ENCODE peak calls at places on chromosomes 6 and 20, in eight cellular contexts. One of them, this sample, is unnamed.

GRCh38 chr20:63759377-63759901 is 19.9 kb downstream of the SLC2A4RG start:
- DNase-seq in SK-N-SH: no peak
- DNase-seq in coronary artery: no peak
- DNase-seq in left ventricle myocardium inferior: no peak
- DNase-seq in small intestine: no peak
- DNase-seq in CD8-positive, alpha-beta T cell: no peak
- DNase-seq in suprapubic skin: no peak
- DNase-seq in breast epithelium: no peak
- DNase-seq in this sample: no peak

GRCh38 chr6:113847435-113847834 is 9.7 kb upstream of the MARCKS start:
- DNase-seq in suprapubic skin: no peak
- DNase-seq in SK-N-SH: no peak
- DNase-seq in CD8-positive, alpha-beta T cell: no peak
- DNase-seq in small intestine: no peak
- DNase-seq in coronary artery: no peak
- DNase-seq in left ventricle myocardium inferior: no peak
- DNase-seq in breast epithelium: no peak
- DNase-seq in this sample: no peak

GRCh38 chr20:2820896-2821869 is 5.0 kb downstream of the TMEM239 start:
- DNase-seq in breast epithelium: no peak
- DNase-seq in small intestine: no peak
- DNase-seq in left ventricle myocardium inferior: no peak
- DNase-seq in SK-N-SH: peak
- DNase-seq in CD8-positive, alpha-beta T cell: no peak
- DNase-seq in suprapubic skin: no peak
- DNase-seq in coronary artery: peak
- DNase-seq in this sample: no peak

GRCh38 chr20:50215917-50216316 is 25.3 kb downstream of the CEBPB start:
- DNase-seq in suprapubic skin: no peak
- DNase-seq in left ventricle myocardium inferior: no peak
- DNase-seq in breast epithelium: no peak
- DNase-seq in SK-N-SH: no peak
- DNase-seq in CD8-positive, alpha-beta T cell: no peak
- DNase-seq in coronary artery: no peak
- DNase-seq in small intestine: no peak
- DNase-seq in this sample: no peak

GRCh38 chr6:96909826-96910225 is 12.1 kb upstream of the NDUFAF4 start:
- DNase-seq in suprapubic skin: no peak
- DNase-seq in left ventricle myocardium inferior: no peak
- DNase-seq in breast epithelium: no peak
- DNase-seq in CD8-positive, alpha-beta T cell: no peak
- DNase-seq in small intestine: peak
- DNase-seq in coronary artery: no peak
- DNase-seq in SK-N-SH: no peak
- DNase-seq in this sample: no peak

GRCh38 chr6:4637691-4638433 is 138.3 kb upstream of the CDYL start:
- DNase-seq in left ventricle myocardium inferior: no peak
- DNase-seq in breast epithelium: no peak
- DNase-seq in SK-N-SH: no peak
- DNase-seq in coronary artery: no peak
- DNase-seq in suprapubic skin: no peak
- DNase-seq in small intestine: peak
- DNase-seq in CD8-positive, alpha-beta T cell: no peak
- DNase-seq in this sample: no peak

GRCh38 chr20:51381557-51381956 is 161.0 kb downstream of the NFATC2 start:
- DNase-seq in SK-N-SH: no peak
- DNase-seq in suprapubic skin: peak
- DNase-seq in breast epithelium: no peak
- DNase-seq in small intestine: no peak
- DNase-seq in left ventricle myocardium inferior: no peak
- DNase-seq in coronary artery: no peak
- DNase-seq in CD8-positive, alpha-beta T cell: no peak
- DNase-seq in this sample: no peak

GRCh38 chr6:115729036-115729435 is 331.7 kb downstream of the FRK start:
- DNase-seq in breast epithelium: no peak
- DNase-seq in left ventricle myocardium inferior: no peak
- DNase-seq in CD8-positive, alpha-beta T cell: no peak
- DNase-seq in coronary artery: no peak
- DNase-seq in small intestine: no peak
- DNase-seq in suprapubic skin: no peak
- DNase-seq in SK-N-SH: no peak
- DNase-seq in this sample: no peak

GRCh38 chr20:6818033-6818808 is 50.7 kb downstream of the BMP2 start:
- DNase-seq in SK-N-SH: no peak
- DNase-seq in breast epithelium: no peak
- DNase-seq in left ventricle myocardium inferior: no peak
- DNase-seq in small intestine: no peak
- DNase-seq in CD8-positive, alpha-beta T cell: no peak
- DNase-seq in suprapubic skin: no peak
- DNase-seq in coronary artery: no peak
- DNase-seq in this sample: no peak

GRCh38 chr6:36443951-36444428 is 1.2 kb downstream of the KCTD20 start:
- DNase-seq in coronary artery: no peak
- DNase-seq in suprapubic skin: no peak
- DNase-seq in breast epithelium: no peak
- DNase-seq in small intestine: peak
- DNase-seq in SK-N-SH: peak
- DNase-seq in CD8-positive, alpha-beta T cell: no peak
- DNase-seq in left ventricle myocardium inferior: no peak
- DNase-seq in this sample: no peak
- H3K27ac ChIP-seq in coronary artery: peak
- H3K27ac ChIP-seq in suprapubic skin: peak
- H3K27ac ChIP-seq in breast epithelium: peak
- H3K27ac ChIP-seq in small intestine: peak
- H3K27ac ChIP-seq in SK-N-SH: peak
- H3K27ac ChIP-seq in CD8-positive, alpha-beta T cell: peak
- H3K27ac ChIP-seq in left ventricle myocardium inferior: peak
- H3K27ac ChIP-seq in this sample: peak

GRCh38 chr20:48626938-48627736 is 200.7 kb downstream of the PREX1 start:
- DNase-seq in small intestine: no peak
- DNase-seq in coronary artery: no peak
- DNase-seq in breast epithelium: no peak
- DNase-seq in suprapubic skin: no peak
- DNase-seq in CD8-positive, alpha-beta T cell: no peak
- DNase-seq in left ventricle myocardium inferior: no peak
- DNase-seq in SK-N-SH: peak
- DNase-seq in this sample: no peak
- H3K27ac ChIP-seq in small intestine: no peak
- H3K27ac ChIP-seq in coronary artery: peak
- H3K27ac ChIP-seq in breast epithelium: no peak
- H3K27ac ChIP-seq in suprapubic skin: no peak
- H3K27ac ChIP-seq in CD8-positive, alpha-beta T cell: no peak
- H3K27ac ChIP-seq in left ventricle myocardium inferior: no peak
- H3K27ac ChIP-seq in SK-N-SH: no peak
- H3K27ac ChIP-seq in this sample: no peak

GRCh38 chr6:56247654-56248122 is 308 bp upstream of the COL21A1 start:
- DNase-seq in small intestine: no peak
- DNase-seq in left ventricle myocardium inferior: no peak
- DNase-seq in CD8-positive, alpha-beta T cell: no peak
- DNase-seq in suprapubic skin: no peak
- DNase-seq in SK-N-SH: no peak
- DNase-seq in breast epithelium: no peak
- DNase-seq in coronary artery: no peak
- DNase-seq in this sample: no peak
- H3K27ac ChIP-seq in small intestine: no peak
- H3K27ac ChIP-seq in left ventricle myocardium inferior: peak
- H3K27ac ChIP-seq in CD8-positive, alpha-beta T cell: no peak
- H3K27ac ChIP-seq in suprapubic skin: peak
- H3K27ac ChIP-seq in SK-N-SH: no peak
- H3K27ac ChIP-seq in breast epithelium: no peak
- H3K27ac ChIP-seq in coronary artery: peak
- H3K27ac ChIP-seq in this sample: no peak

GRCh38 chr20:53962388-53962787 is 108.0 kb downstream of the BCAS1 start:
- DNase-seq in suprapubic skin: no peak
- DNase-seq in coronary artery: no peak
- DNase-seq in breast epithelium: no peak
- DNase-seq in SK-N-SH: no peak
- DNase-seq in small intestine: no peak
- DNase-seq in left ventricle myocardium inferior: no peak
- DNase-seq in CD8-positive, alpha-beta T cell: no peak
- DNase-seq in this sample: no peak

GRCh38 chr20:53959849-53960585 is 110.4 kb downstream of the BCAS1 start:
- DNase-seq in left ventricle myocardium inferior: peak
- DNase-seq in suprapubic skin: no peak
- DNase-seq in coronary artery: no peak
- DNase-seq in breast epithelium: no peak
- DNase-seq in SK-N-SH: no peak
- DNase-seq in small intestine: no peak
- DNase-seq in CD8-positive, alpha-beta T cell: no peak
- DNase-seq in this sample: no peak

GRCh38 chr20:53961527-53961926 is 108.9 kb downstream of the BCAS1 start:
- DNase-seq in CD8-positive, alpha-beta T cell: no peak
- DNase-seq in left ventricle myocardium inferior: no peak
- DNase-seq in SK-N-SH: no peak
- DNase-seq in coronary artery: no peak
- DNase-seq in small intestine: no peak
- DNase-seq in suprapubic skin: no peak
- DNase-seq in breast epithelium: no peak
- DNase-seq in this sample: no peak

GRCh38 chr20:53958240-53958639 is 112.2 kb downstream of the BCAS1 start:
- DNase-seq in SK-N-SH: no peak
- DNase-seq in left ventricle myocardium inferior: no peak
- DNase-seq in small intestine: no peak
- DNase-seq in CD8-positive, alpha-beta T cell: no peak
- DNase-seq in coronary artery: no peak
- DNase-seq in breast epithelium: no peak
- DNase-seq in suprapubic skin: no peak
- DNase-seq in this sample: no peak

GRCh38 chr20:53960586-53961386 is 109.6 kb downstream of the BCAS1 start:
- DNase-seq in breast epithelium: no peak
- DNase-seq in suprapubic skin: no peak
- DNase-seq in coronary artery: no peak
- DNase-seq in small intestine: no peak
- DNase-seq in SK-N-SH: no peak
- DNase-seq in left ventricle myocardium inferior: no peak
- DNase-seq in CD8-positive, alpha-beta T cell: no peak
- DNase-seq in this sample: no peak
- H3K27ac ChIP-seq in breast epithelium: no peak
- H3K27ac ChIP-seq in suprapubic skin: peak
- H3K27ac ChIP-seq in coronary artery: no peak
- H3K27ac ChIP-seq in small intestine: no peak
- H3K27ac ChIP-seq in SK-N-SH: no peak
- H3K27ac ChIP-seq in left ventricle myocardium inferior: peak
- H3K27ac ChIP-seq in CD8-positive, alpha-beta T cell: no peak
- H3K27ac ChIP-seq in this sample: no peak

DNA sequence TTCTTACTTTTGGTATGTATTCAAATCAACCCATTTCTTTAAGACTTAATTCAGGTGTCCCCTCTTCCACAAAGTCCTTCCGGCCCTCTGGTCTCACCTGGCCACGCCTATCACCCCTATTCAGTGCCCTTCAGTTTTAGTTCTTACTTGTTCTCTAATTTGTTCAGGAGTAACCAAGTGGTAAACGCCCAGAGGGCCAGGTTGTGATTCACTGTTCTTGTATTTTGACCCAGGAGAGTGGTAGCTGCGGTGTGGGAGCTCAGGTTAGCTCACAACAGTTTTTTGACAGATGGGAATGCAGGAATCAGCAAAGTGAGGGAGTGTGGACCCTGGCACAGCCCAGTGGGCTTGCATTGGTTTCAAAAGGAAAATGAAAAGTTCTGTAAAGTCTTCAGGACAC is 81.7 kb upstream of the RIPOR2 start:
- DNase-seq in breast epithelium: no peak
- DNase-seq in CD8-positive, alpha-beta T cell: no peak
- DNase-seq in left ventricle myocardium inferior: no peak
- DNase-seq in coronary artery: no peak
- DNase-seq in suprapubic skin: no peak
- DNase-seq in SK-N-SH: no peak
- DNase-seq in small intestine: no peak
- DNase-seq in this sample: no peak
- H3K27ac ChIP-seq in breast epithelium: peak
- H3K27ac ChIP-seq in CD8-positive, alpha-beta T cell: no peak
- H3K27ac ChIP-seq in left ventricle myocardium inferior: no peak
- H3K27ac ChIP-seq in coronary artery: no peak
- H3K27ac ChIP-seq in suprapubic skin: no peak
- H3K27ac ChIP-seq in SK-N-SH: no peak
- H3K27ac ChIP-seq in small intestine: no peak
- H3K27ac ChIP-seq in this sample: no peak

DNA sequence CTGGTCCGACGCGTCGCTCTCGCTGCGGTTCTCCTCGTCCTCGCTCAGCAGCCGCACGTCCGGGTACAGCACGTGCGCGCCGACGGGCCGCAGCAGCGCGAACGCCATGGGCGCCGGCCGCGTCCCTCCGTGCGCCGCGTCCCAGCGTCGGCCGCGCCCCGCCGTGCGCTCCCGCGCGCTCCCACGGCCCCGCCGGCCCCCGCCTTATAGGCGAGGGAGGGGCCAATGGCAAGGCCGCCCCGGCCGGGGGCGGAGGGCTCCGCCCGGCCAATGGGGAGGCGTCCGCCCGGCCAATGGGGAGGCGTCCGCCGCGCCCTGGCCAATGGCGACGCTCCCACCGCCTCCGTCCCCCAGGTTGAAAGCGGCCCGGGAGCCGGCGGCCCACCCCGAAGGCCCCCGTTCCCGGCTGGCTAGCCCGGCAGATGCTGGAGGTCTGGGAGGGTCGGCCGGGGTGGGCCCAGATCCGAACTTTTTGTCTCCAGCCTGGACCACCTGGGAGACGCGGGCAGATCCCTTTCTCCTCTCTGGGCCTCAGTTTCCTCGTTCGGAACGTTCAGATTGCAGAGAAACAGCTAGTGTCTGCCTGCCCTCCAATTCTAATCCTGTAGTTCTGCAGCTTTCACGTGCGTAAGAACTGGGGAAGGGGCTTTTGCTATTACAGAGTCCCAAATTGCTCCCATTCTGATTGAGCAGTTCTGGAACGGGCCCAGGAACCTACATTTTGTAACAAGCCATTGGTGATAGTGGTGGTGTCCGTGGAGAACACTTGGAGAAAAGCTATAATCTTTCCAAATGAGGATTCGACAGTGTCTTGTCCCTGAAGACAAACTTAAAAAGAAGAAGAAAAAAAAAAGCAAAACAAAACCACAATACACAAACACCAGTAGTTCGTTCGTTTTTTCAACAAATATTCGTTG is at the start of gene TCF15:
- DNase-seq in suprapubic skin: no peak
- DNase-seq in breast epithelium: peak
- DNase-seq in left ventricle myocardium inferior: peak
- DNase-seq in small intestine: no peak
- DNase-seq in coronary artery: no peak
- DNase-seq in CD8-positive, alpha-beta T cell: no peak
- DNase-seq in SK-N-SH: peak
- DNase-seq in this sample: no peak
- H3K27ac ChIP-seq in suprapubic skin: no peak
- H3K27ac ChIP-seq in breast epithelium: no peak
- H3K27ac ChIP-seq in left ventricle myocardium inferior: peak
- H3K27ac ChIP-seq in small intestine: no peak
- H3K27ac ChIP-seq in coronary artery: no peak
- H3K27ac ChIP-seq in CD8-positive, alpha-beta T cell: no peak
- H3K27ac ChIP-seq in SK-N-SH: no peak
- H3K27ac ChIP-seq in this sample: no peak

This sample was measured in substantia nigra.